ENCODE peak calls at places on chromosomes 5 and 9, in five cellular contexts. One of them, this sample, is unnamed.
A peak's percentile ranks its signal among the peaks of the same experiment; 100 is the strongest.

GRCh38 chr5:64690417-64691151 is at the start of gene SHISAL2B:
- DNase-seq in HepG2: no peak
- DNase-seq in GM12891: peak; percentile 37
- DNase-seq in testis: peak; percentile 25
- DNase-seq in tibial nerve: no peak
- DNase-seq in this sample: no peak

GRCh38 chr9:94945191-94946144 is 219.0 kb downstream of the AOPEP start:
- DNase-seq in HepG2: no peak
- DNase-seq in GM12891: no peak
- DNase-seq in testis: peak; percentile 35
- DNase-seq in tibial nerve: peak; percentile 64
- DNase-seq in this sample: no peak

GRCh38 chr5:63820557-63820956 is 141.7 kb downstream of the HTR1A start:
- DNase-seq in HepG2: no peak
- DNase-seq in GM12891: no peak
- DNase-seq in testis: no peak
- DNase-seq in tibial nerve: no peak
- DNase-seq in this sample: no peak

GRCh38 chr9:131178382-131178781 is 53.0 kb downstream of the NUP214 start:
- DNase-seq in HepG2: peak; percentile 35
- DNase-seq in GM12891: peak; percentile 44
- DNase-seq in testis: peak; percentile 82
- DNase-seq in tibial nerve: peak; percentile 72
- DNase-seq in this sample: no peak

GRCh38 chr5:4738298-4738697 is 401.8 kb upstream of the ADAMTS16 start:
- DNase-seq in HepG2: no peak
- DNase-seq in GM12891: no peak
- DNase-seq in testis: no peak
- DNase-seq in tibial nerve: no peak
- DNase-seq in this sample: no peak

GRCh38 chr5:658103-658502 is 35.0 kb downstream of the TPPP start:
- DNase-seq in HepG2: no peak
- DNase-seq in GM12891: no peak
- DNase-seq in testis: no peak
- DNase-seq in tibial nerve: no peak
- DNase-seq in this sample: no peak

GRCh38 chr9:33950371-33950770 is 98.3 kb downstream of the UBAP2 start:
- DNase-seq in HepG2: no peak
- DNase-seq in GM12891: no peak
- DNase-seq in testis: no peak
- DNase-seq in tibial nerve: no peak
- DNase-seq in this sample: no peak

GRCh38 chr5:10489810-10490426 is 48.2 kb downstream of the ROPN1L start:
- DNase-seq in HepG2: no peak
- DNase-seq in GM12891: peak; percentile 56
- DNase-seq in testis: no peak
- DNase-seq in tibial nerve: no peak
- DNase-seq in this sample: no peak

GRCh38 chr9:21558627-21559401 is 76.7 kb upstream of the IFNE start:
- DNase-seq in HepG2: no peak
- DNase-seq in GM12891: no peak
- DNase-seq in testis: peak; percentile 26
- DNase-seq in tibial nerve: no peak
- DNase-seq in this sample: no peak

GRCh38 chr5:219492-219891 is 1.4 kb downstream of the SDHA start:
- DNase-seq in HepG2: no peak
- DNase-seq in GM12891: no peak
- DNase-seq in testis: peak; percentile 40
- DNase-seq in tibial nerve: peak; percentile 10
- DNase-seq in this sample: no peak

GRCh38 chr5:172412724-172413260 is 41.5 kb downstream of the SH3PXD2B start:
- DNase-seq in HepG2: no peak
- DNase-seq in GM12891: no peak
- DNase-seq in testis: peak; percentile 87
- DNase-seq in tibial nerve: peak; percentile 94
- DNase-seq in this sample: peak; percentile 96

GRCh38 chr5:61964199-61964598 is 341.8 kb upstream of the KIF2A start:
- DNase-seq in HepG2: no peak
- DNase-seq in GM12891: no peak
- DNase-seq in testis: no peak
- DNase-seq in tibial nerve: no peak
- DNase-seq in this sample: no peak

GRCh38 chr5:103475629-103476240 is 86.9 kb downstream of the NUDT12 start:
- DNase-seq in HepG2: peak; percentile 21
- DNase-seq in GM12891: no peak
- DNase-seq in testis: no peak
- DNase-seq in tibial nerve: no peak
- DNase-seq in this sample: no peak

GRCh38 chr9:2809692-2810423 is 34.0 kb downstream of the PUM3 start:
- DNase-seq in HepG2: peak; percentile 89
- DNase-seq in GM12891: no peak
- DNase-seq in testis: no peak
- DNase-seq in tibial nerve: no peak
- DNase-seq in this sample: no peak

GRCh38 chr5:160129841-160130240 is 10.6 kb upstream of the PWWP2A start:
- DNase-seq in HepG2: no peak
- DNase-seq in GM12891: no peak
- DNase-seq in testis: no peak
- DNase-seq in tibial nerve: no peak
- DNase-seq in this sample: no peak

GRCh38 chr5:10601246-10602030 is 37.6 kb downstream of the ANKRD33B start:
- DNase-seq in HepG2: peak; percentile 47
- DNase-seq in GM12891: no peak
- DNase-seq in testis: peak; percentile 75
- DNase-seq in tibial nerve: peak; percentile 85
- DNase-seq in this sample: peak; percentile 94

GRCh38 chr5:163894645-163895044 is 389.2 kb downstream of the MAT2B start:
- DNase-seq in HepG2: no peak
- DNase-seq in GM12891: no peak
- DNase-seq in testis: no peak
- DNase-seq in tibial nerve: no peak
- DNase-seq in this sample: no peak

GRCh38 chr9:125912667-125913066 is 165.5 kb downstream of the PBX3 start:
- DNase-seq in HepG2: no peak
- DNase-seq in GM12891: no peak
- DNase-seq in testis: no peak
- DNase-seq in tibial nerve: no peak
- DNase-seq in this sample: no peak

GRCh38 chr5:32107291-32107690 is 66.8 kb downstream of the GOLPH3 start:
- DNase-seq in HepG2: no peak
- DNase-seq in GM12891: no peak
- DNase-seq in testis: no peak
- DNase-seq in tibial nerve: no peak
- DNase-seq in this sample: peak; percentile 86

GRCh38 chr5:148697821-148698196 is 43.5 kb upstream of the HTR4 start:
- DNase-seq in HepG2: no peak
- DNase-seq in GM12891: no peak
- DNase-seq in testis: no peak
- DNase-seq in tibial nerve: no peak
- DNase-seq in this sample: no peak

GRCh38 chr9:14441976-14442651 is 128.2 kb upstream of the NFIB start:
- DNase-seq in HepG2: peak; percentile 69
- DNase-seq in GM12891: no peak
- DNase-seq in testis: peak; percentile 43
- DNase-seq in tibial nerve: no peak
- DNase-seq in this sample: no peak

GRCh38 chr5:1723957-1724821 is 75.4 kb downstream of the MRPL36 start:
- DNase-seq in HepG2: no peak
- DNase-seq in GM12891: peak; percentile 1
- DNase-seq in testis: peak; percentile 7
- DNase-seq in tibial nerve: no peak
- DNase-seq in this sample: no peak

GRCh38 chr9:35726876-35727438 is 5.0 kb downstream of the TLN1 start:
- DNase-seq in HepG2: peak; percentile 35
- DNase-seq in GM12891: no peak
- DNase-seq in testis: no peak
- DNase-seq in tibial nerve: no peak
- DNase-seq in this sample: no peak

GRCh38 chr5:112923148-112923917 is 1.3 kb upstream of the REEP5 start:
- DNase-seq in HepG2: no peak
- DNase-seq in GM12891: no peak
- DNase-seq in testis: no peak
- DNase-seq in tibial nerve: no peak
- DNase-seq in this sample: no peak

GRCh38 chr5:34543687-34544086 is 112.4 kb upstream of the RAI14 start:
- DNase-seq in HepG2: no peak
- DNase-seq in GM12891: no peak
- DNase-seq in testis: no peak
- DNase-seq in tibial nerve: no peak
- DNase-seq in this sample: no peak

GRCh38 chr9:128885376-128885775 is 3.4 kb downstream of the LRRC8A start:
- DNase-seq in HepG2: no peak
- DNase-seq in GM12891: no peak
- DNase-seq in testis: no peak
- DNase-seq in tibial nerve: no peak
- DNase-seq in this sample: no peak

GRCh38 chr9:128882677-128883590 is 1.0 kb downstream of the LRRC8A start:
- DNase-seq in HepG2: peak; percentile 31
- DNase-seq in GM12891: no peak
- DNase-seq in testis: no peak
- DNase-seq in tibial nerve: no peak
- DNase-seq in this sample: no peak

GRCh38 chr9:128881627-128881883 is 195 bp downstream of the KYAT1 start:
- DNase-seq in HepG2: no peak
- DNase-seq in GM12891: no peak
- DNase-seq in testis: no peak
- DNase-seq in tibial nerve: no peak
- DNase-seq in this sample: no peak

GRCh38 chr9:128884164-128884563 is 2.2 kb downstream of the LRRC8A start:
- DNase-seq in HepG2: no peak
- DNase-seq in GM12891: no peak
- DNase-seq in testis: no peak
- DNase-seq in tibial nerve: no peak
- DNase-seq in this sample: no peak

GRCh38 chr9:128881884-128882676 is at the start of the genes KYAT1 and LRRC8A:
- DNase-seq in HepG2: peak; percentile 92
- DNase-seq in GM12891: peak; percentile 96
- DNase-seq in testis: peak; percentile 98
- DNase-seq in tibial nerve: peak; percentile 97
- DNase-seq in this sample: peak; percentile 99
- TF ChIP-seq POLR2A in HepG2: peak; percentile 67
- TF ChIP-seq POLR2A in GM12891: peak; percentile 65
- TF ChIP-seq POLR2A in testis: no peak
- TF ChIP-seq POLR2A in tibial nerve: peak; percentile 72
- TF ChIP-seq POLR2A in this sample: no peak

DNA sequence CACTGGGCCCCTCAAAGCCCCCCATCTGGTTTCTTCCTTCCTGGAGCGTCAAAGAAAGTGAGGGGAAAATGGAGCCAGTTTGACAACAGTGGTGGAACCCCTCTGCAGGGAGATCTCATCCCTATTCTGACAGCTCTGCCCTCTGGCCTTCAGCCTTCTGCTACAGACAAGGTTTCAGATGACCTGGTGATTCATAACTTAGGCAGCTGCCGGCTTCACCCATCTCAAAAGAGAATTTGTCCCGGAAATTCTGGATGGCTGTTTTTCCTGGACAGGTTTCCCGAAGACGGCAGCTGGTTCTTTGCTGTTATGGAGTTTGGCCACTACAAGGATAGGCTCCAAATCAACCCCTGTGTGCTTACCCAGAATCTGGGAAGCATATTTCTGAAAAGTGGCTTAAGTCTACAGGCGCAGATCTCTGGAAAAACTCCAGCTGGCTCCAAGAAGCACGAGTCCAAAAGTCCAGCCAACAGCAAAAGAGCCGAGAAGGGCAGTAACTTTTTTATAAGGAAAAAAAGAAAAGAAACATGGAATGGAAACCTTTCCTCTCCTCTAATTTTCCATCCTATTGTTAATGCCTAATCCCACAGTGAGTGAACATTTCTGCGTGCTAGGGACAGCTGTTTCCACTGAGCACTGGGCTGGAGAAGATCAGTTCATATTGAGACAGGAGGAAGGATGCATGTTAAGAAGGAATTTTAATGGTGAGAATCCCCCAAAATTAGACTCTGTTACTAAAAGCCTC is 54.5 kb downstream of the ZNF366 start:
- DNase-seq in HepG2: no peak
- DNase-seq in GM12891: no peak
- DNase-seq in testis: peak; percentile 77
- DNase-seq in tibial nerve: peak; percentile 84
- DNase-seq in this sample: peak; percentile 93
- TF ChIP-seq POLR2A in HepG2: no peak
- TF ChIP-seq POLR2A in GM12891: no peak
- TF ChIP-seq POLR2A in testis: no peak
- TF ChIP-seq POLR2A in tibial nerve: no peak
- TF ChIP-seq POLR2A in this sample: no peak

DNA sequence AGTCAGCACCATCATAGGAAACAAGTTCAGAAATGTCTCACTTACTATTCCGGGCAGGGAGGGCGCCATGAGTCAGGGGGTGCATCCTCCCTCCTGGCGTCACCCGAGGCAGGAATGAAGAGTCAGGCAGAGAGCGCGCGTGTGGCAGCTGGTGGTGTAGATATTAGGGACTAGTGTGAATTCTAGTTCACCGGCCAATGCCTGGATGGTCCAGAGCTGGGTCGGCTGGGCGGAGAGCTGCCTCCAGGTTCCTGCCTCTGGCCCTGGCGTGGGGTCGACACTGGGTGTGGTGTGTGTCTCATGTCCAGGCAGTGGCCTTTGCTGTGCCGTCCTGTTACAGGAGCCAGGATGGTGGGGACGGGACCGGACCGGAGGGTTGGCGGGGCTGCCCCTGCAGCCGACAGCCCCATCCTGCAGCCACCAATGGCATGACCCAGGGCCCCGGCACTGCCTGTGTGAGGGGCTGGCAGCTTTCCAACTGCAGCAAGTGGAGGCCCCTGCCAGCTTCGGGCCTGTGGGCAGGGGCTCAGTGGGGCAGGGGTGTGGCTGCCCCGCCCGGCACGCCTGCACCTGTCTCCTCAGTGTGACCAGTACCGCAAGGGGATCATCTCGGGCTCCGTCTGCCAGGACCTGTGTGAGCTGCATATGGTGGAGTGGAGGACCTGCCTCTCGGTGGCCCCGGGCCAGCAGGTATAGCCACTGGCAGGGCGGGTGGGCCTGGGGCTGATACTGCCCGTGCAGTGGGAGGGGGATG is 9.1 kb downstream of the DIPK1B start:
- DNase-seq in HepG2: no peak
- DNase-seq in GM12891: no peak
- DNase-seq in testis: no peak
- DNase-seq in tibial nerve: no peak
- DNase-seq in this sample: no peak
- TF ChIP-seq POLR2A in HepG2: no peak
- TF ChIP-seq POLR2A in GM12891: no peak
- TF ChIP-seq POLR2A in testis: no peak
- TF ChIP-seq POLR2A in tibial nerve: no peak
- TF ChIP-seq POLR2A in this sample: no peak

GRCh38 chr9:96686638-96687335 is 31.7 kb upstream of the PRXL2C start:
- DNase-seq in HepG2: no peak
- DNase-seq in GM12891: peak; percentile 20
- DNase-seq in testis: peak; percentile 89
- DNase-seq in tibial nerve: peak; percentile 68
- DNase-seq in this sample: peak; percentile 95
- TF ChIP-seq POLR2A in HepG2: no peak
- TF ChIP-seq POLR2A in GM12891: no peak
- TF ChIP-seq POLR2A in testis: no peak
- TF ChIP-seq POLR2A in tibial nerve: no peak
- TF ChIP-seq POLR2A in this sample: no peak

This sample was measured in esophagus muscularis mucosa.